ENCODE peak calls at places on chromosomes 13 and 19, in eight cellular contexts. M is progenitor cell of endocrine pancreas, P is body of pancreas, I is right atrium auricular region, N is neural progenitor cell, W is dorsolateral prefrontal cortex, R is ascending aorta, J is WTC11. H is an unnamed sample.

GRCh38 chr19:1156830-1157615 is 17.0 kb downstream of the SBNO2 start:
- DNase-seq in M (no peak), P (no peak), I (no peak), N (no peak), W (no peak), R (no peak), J (no peak), H (no peak)

GRCh38 chr19:43546581-43546980 is 13.6 kb downstream of the ZNF575 start:
- DNase-seq in M (no peak), P (no peak), I (no peak), N (no peak), W (no peak), R (no peak), J (no peak), H (no peak)

GRCh38 chr13:113859311-113860050 is 4.4 kb downstream of the GAS6 start:
- DNase-seq in M (no peak), P (no peak), I (peak; percentile 36), N (no peak), W (peak; percentile 13), R (no peak), J (peak; percentile 8), H (no peak)

GRCh38 chr13:66216723-66217122 is 1013.4 kb downstream of the PCDH9 start:
- DNase-seq in M (no peak), P (no peak), I (no peak), N (no peak), W (no peak), R (no peak), J (no peak), H (no peak)

GRCh38 chr19:42168206-42168605 is 36.0 kb upstream of the POU2F2 start:
- DNase-seq in M (no peak), P (no peak), I (no peak), N (no peak), W (no peak), R (no peak), J (no peak), H (no peak)

GRCh38 chr19:5627395-5627904 is 4.6 kb downstream of the SAFB start:
- DNase-seq in M (no peak), P (peak; percentile 37), I (no peak), N (peak; percentile 19), W (peak; percentile 50), R (peak; percentile 29), J (peak; percentile 26), H (no peak)

GRCh38 chr13:40639226-40639681 is 27.2 kb downstream of the FOXO1 start:
- DNase-seq in M (no peak), P (no peak), I (no peak), N (no peak), W (no peak), R (no peak), J (no peak), H (no peak)

GRCh38 chr19:54172764-54173699 is at the start of gene TMC4:
- DNase-seq in M (peak; percentile 77), P (peak; percentile 94), I (no peak), N (no peak), W (no peak), R (no peak), J (peak; percentile 88), H (no peak)

GRCh38 chr19:18270304-18270703 is 3.9 kb downstream of the IQCN start:
- DNase-seq in M (no peak), P (no peak), I (no peak), N (no peak), W (no peak), R (no peak), J (no peak), H (no peak)

GRCh38 chr13:60583911-60584753 is 187.1 kb downstream of the TDRD3 start:
- DNase-seq in M (no peak), P (no peak), I (no peak), N (peak; percentile 25), W (no peak), R (no peak), J (peak; percentile 66), H (peak; percentile 20)

GRCh38 chr19:30873691-30874090 is 475.5 kb downstream of the TSHZ3 start:
- DNase-seq in M (no peak), P (no peak), I (no peak), N (no peak), W (no peak), R (no peak), J (no peak), H (no peak)

GRCh38 chr13:59745395-59745788 is 418.3 kb downstream of the DIAPH3 start:
- DNase-seq in M (no peak), P (no peak), I (no peak), N (no peak), W (no peak), R (no peak), J (no peak), H (no peak)

GRCh38 chr13:106480511-106480910 is 55.0 kb downstream of the EFNB2 start:
- DNase-seq in M (no peak), P (no peak), I (no peak), N (no peak), W (no peak), R (no peak), J (no peak), H (no peak)

GRCh38 chr19:1247747-1248453 is 483 bp upstream of the MIDN start:
- DNase-seq in M (no peak), P (peak; percentile 82), I (peak; percentile 88), N (peak; percentile 69), W (no peak), R (peak; percentile 75), J (peak; percentile 71), H (peak; percentile 69)

GRCh38 chr13:66076417-66076816 is 1153.7 kb downstream of the PCDH9 start:
- DNase-seq in M (no peak), P (no peak), I (no peak), N (no peak), W (no peak), R (no peak), J (no peak), H (peak; percentile 48)

DNA sequence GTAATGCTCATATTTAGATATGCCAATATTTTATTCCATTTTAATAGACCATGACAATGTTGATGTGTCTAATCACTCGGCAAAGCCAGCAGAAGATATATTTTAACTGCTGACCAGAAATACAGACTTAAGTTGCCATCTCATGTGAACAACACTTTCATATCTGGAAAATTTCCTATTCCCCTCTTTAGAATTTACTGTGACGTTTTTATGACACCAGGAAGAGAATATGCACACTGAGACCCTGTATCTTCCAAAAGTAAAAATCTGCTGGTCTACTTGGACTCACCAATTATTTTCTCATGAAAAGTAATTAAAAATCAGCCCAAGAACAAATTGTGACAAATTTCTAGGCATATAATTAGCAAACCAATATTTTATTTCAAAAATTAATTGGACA is 2.1 kb downstream of the PROSER1 start:
- DNase-seq in M (no peak), P (no peak), I (no peak), N (no peak), W (no peak), R (no peak), J (no peak), H (no peak)
- TF ChIP-seq CTCF in M (no peak), P (no peak), I (no peak), N (no peak), W (no peak), R (no peak), J (no peak), H (no peak)

GRCh38 chr13:93231867-93232266 is 5.3 kb downstream of the GPC6 start:
- DNase-seq in M (no peak), P (no peak), I (no peak), N (no peak), W (no peak), R (no peak), J (no peak), H (no peak)

GRCh38 chr13:93235258-93236015 is 8.8 kb downstream of the GPC6 start:
- DNase-seq in M (no peak), P (no peak), I (no peak), N (no peak), W (no peak), R (no peak), J (no peak), H (peak; percentile 60)

GRCh38 chr13:93230466-93230865 is 3.9 kb downstream of the GPC6 start:
- DNase-seq in M (no peak), P (no peak), I (no peak), N (no peak), W (no peak), R (no peak), J (no peak), H (peak; percentile 46)

GRCh38 chr13:93234459-93234858 is 7.9 kb downstream of the GPC6 start:
- DNase-seq in M (no peak), P (no peak), I (no peak), N (no peak), W (no peak), R (no peak), J (no peak), H (no peak)

DNA sequence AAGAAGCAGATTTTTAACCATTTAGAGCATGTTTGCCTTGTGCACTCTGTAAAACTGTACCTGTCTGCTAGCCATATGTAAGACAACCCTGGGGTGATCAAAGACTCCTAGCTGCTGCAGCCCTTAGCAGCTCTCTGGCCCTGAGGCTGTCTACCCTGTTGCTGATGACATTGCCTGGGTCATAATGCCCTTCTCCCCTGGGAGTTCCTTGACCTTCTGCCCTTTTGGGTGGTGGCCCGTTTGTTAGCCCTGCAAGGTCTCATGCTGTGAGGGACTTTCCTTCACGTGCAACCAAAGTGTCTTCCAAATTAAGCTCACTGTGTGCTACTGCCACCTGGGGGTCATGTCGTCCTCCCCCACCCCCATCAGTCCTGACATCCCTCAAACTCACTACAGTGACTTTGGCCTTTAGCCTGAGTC is 7.4 kb downstream of the GPC6 start:
- DNase-seq in M (no peak), P (no peak), I (no peak), N (peak; percentile 32), W (no peak), R (no peak), J (peak; percentile 68), H (no peak)
- TF ChIP-seq CTCF in M (peak; percentile 29), P (no peak), I (no peak), N (peak; percentile 35), W (no peak), R (no peak), J (peak; percentile 17), H (peak; percentile 40)

GRCh38 chr13:29767006-29767405 is 83.4 kb downstream of the UBL3 start:
- DNase-seq in M (no peak), P (no peak), I (no peak), N (no peak), W (no peak), R (no peak), J (no peak), H (no peak)

GRCh38 chr13:29774830-29775229 is 75.6 kb downstream of the UBL3 start:
- DNase-seq in M (no peak), P (no peak), I (no peak), N (no peak), W (no peak), R (no peak), J (no peak), H (no peak)

DNA sequence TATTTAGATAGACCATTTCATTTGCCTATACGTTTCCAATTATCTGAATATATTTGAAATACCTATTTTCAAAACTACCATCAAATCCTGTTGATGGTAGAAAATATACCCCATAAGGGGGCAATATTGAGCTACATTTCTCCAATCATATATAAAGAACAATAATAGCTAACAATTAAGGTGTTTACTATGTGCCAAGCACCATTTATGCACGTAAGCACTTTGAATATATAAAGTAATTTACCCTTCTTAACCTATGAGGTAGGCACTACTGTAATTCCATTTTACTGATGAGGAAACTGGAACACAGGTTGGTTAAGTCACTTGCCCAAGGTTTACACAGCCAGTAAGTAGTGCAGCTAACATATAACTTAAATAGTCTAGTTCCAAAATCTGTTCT is 79.2 kb downstream of the UBL3 start:
- DNase-seq in M (no peak), P (no peak), I (no peak), N (peak; percentile 25), W (no peak), R (no peak), J (no peak), H (peak; percentile 37)
- TF ChIP-seq CTCF in M (peak; percentile 63), P (peak; percentile 35), I (peak; percentile 18), N (peak; percentile 64), W (peak; percentile 64), R (peak; percentile 49), J (peak; percentile 19), H (peak; percentile 79)

GRCh38 chr13:30679483-30680330 is 55.6 kb upstream of the ALOX5AP start:
- DNase-seq in M (no peak), P (no peak), I (no peak), N (peak; percentile 60), W (no peak), R (no peak), J (peak; percentile 36), H (no peak)
- TF ChIP-seq CTCF in M (peak; percentile 47), P (no peak), I (no peak), N (peak; percentile 60), W (peak; percentile 63), R (peak; percentile 64), J (no peak), H (peak; percentile 71)